ENCODE peak calls at places on chromosomes 7 and 10, in four cellular contexts. J is K562, C is HepG2, E is H1. T is an unnamed sample. For H3K4me1, the result is how much of the 10 kb centered on the place peaks cover.

GRCh38 chr10:75295901-75296441 is 60.2 kb upstream of the COMTD1 start:
- DNase-seq in J (no peak), C (no peak), E (no peak), T (no peak)

GRCh38 chr7:7201583-7202374 is 19.4 kb downstream of the C1GALT1 start:
- DNase-seq in E (peak), C (no peak), J (no peak), T (peak)

GRCh38 chr7:155796381-155797261 is 15.6 kb downstream of the SHH start:
- DNase-seq in C (no peak), J (peak), E (peak), T (peak)

GRCh38 chr7:156139633-156140032 is 327.4 kb upstream of the SHH start:
- DNase-seq in C (no peak), E (no peak), J (no peak), T (no peak)

GRCh38 chr7:132944774-132945173 is 137.1 kb downstream of the CHCHD3 start:
- DNase-seq in J (no peak), E (no peak), C (no peak), T (no peak)

GRCh38 chr10:16989826-16990293 is 139.8 kb downstream of the CUBN start:
- DNase-seq in C (no peak), J (no peak), E (peak), T (peak)

GRCh38 chr10:4812952-4813351 is 13.1 kb upstream of the AKR1E2 start:
- DNase-seq in J (no peak), E (no peak), C (peak), T (no peak)

GRCh38 chr7:142516038-142516501 is 233.2 kb upstream of the PRSS1 start:
- DNase-seq in E (peak), J (peak), C (peak), T (peak)

GRCh38 chr7:71752171-71752935 is 620.4 kb downstream of the GALNT17 start:
- DNase-seq in C (peak), J (peak), E (peak), T (peak)

GRCh38 chr10:127148066-127148932 is 48.1 kb downstream of the INSYN2A start:
- DNase-seq in J (no peak), E (no peak), C (no peak), T (no peak)

GRCh38 chr7:44784364-44784763 is 12.1 kb upstream of the PPIA start:
- DNase-seq in J (no peak), E (no peak), C (no peak), T (no peak)

GRCh38 chr10:117543245-117543998 is 876 bp downstream of the EMX2 start:
- DNase-seq in J (no peak), C (no peak), E (peak), T (peak)

GRCh38 chr7:13628231-13629001 is 361.1 kb downstream of the ETV1 start:
- DNase-seq in E (no peak), C (no peak), J (no peak), T (no peak)

GRCh38 chr10:132115736-132116135 is 50.0 kb downstream of the JAKMIP3 start:
- DNase-seq in E (no peak), J (no peak), C (no peak), T (no peak)

GRCh38 chr7:94043299-94043698 is 39.1 kb upstream of the BET1 start:
- DNase-seq in C (no peak), J (no peak), E (no peak), T (no peak)

GRCh38 chr10:92822060-92822634 is 26.2 kb upstream of the EXOC6 start:
- DNase-seq in J (peak), C (peak), E (peak), T (no peak)

GRCh38 chr7:102317231-102318059 is 30.8 kb downstream of the SH2B2 start:
- DNase-seq in E (no peak), J (peak), C (no peak), T (peak)

GRCh38 chr7:17640730-17641377 is 299.4 kb downstream of the SNX13 start:
- DNase-seq in C (peak), E (no peak), J (peak), T (peak)

GRCh38 chr10:57992321-57993077 is 275.2 kb downstream of the IPMK start:
- DNase-seq in C (no peak), J (no peak), E (no peak), T (peak)

GRCh38 chr10:35693800-35694199 is 51.7 kb upstream of the FZD8 start:
- DNase-seq in C (no peak), E (no peak), J (no peak), T (no peak)

GRCh38 chr10:95485445-95485844 is 75.7 kb downstream of the SORBS1 start:
- DNase-seq in J (peak), E (no peak), C (peak), T (no peak)

GRCh38 chr7:115223959-115224358 is 302.1 kb downstream of the MDFIC start:
- DNase-seq in E (no peak), C (no peak), J (no peak), T (no peak)

GRCh38 chr7:88480901-88481300 is 174.2 kb upstream of the STEAP4 start:
- DNase-seq in E (no peak), J (no peak), C (no peak), T (no peak)

GRCh38 chr7:150931199-150931869 is 46.8 kb downstream of the KCNH2 start:
- DNase-seq in J (no peak), E (no peak), C (no peak), T (no peak)

GRCh38 chr7:39678935-39679690 is 55.7 kb downstream of the RALA start:
- DNase-seq in C (no peak), J (no peak), E (no peak), T (no peak)
- TF ChIP-seq CREB1 in C (no peak), J (no peak), E (no peak), T (no peak)

GRCh38 chr7:935321-936130 is 19.0 kb downstream of the ADAP1 start:
- DNase-seq in E (no peak), C (no peak), J (no peak), T (no peak)
- H3K4me1 ChIP-seq in E (under half), C (under half), J (under half), T (under half)

GRCh38 chr10:73892314-73893080 is 18.1 kb upstream of the CAMK2G start:
- DNase-seq in E (no peak), C (no peak), J (no peak), T (no peak)
- TF ChIP-seq CREB1 in E (no peak), C (no peak), J (no peak), T (no peak)

GRCh38 chr7:35695628-35695888 is 623 bp upstream of the HERPUD2 start:
- DNase-seq in C (no peak), J (no peak), E (no peak), T (no peak)
- H3K4me1 ChIP-seq in C (half or more), J (under half), E (under half), T (under half)

DNA sequence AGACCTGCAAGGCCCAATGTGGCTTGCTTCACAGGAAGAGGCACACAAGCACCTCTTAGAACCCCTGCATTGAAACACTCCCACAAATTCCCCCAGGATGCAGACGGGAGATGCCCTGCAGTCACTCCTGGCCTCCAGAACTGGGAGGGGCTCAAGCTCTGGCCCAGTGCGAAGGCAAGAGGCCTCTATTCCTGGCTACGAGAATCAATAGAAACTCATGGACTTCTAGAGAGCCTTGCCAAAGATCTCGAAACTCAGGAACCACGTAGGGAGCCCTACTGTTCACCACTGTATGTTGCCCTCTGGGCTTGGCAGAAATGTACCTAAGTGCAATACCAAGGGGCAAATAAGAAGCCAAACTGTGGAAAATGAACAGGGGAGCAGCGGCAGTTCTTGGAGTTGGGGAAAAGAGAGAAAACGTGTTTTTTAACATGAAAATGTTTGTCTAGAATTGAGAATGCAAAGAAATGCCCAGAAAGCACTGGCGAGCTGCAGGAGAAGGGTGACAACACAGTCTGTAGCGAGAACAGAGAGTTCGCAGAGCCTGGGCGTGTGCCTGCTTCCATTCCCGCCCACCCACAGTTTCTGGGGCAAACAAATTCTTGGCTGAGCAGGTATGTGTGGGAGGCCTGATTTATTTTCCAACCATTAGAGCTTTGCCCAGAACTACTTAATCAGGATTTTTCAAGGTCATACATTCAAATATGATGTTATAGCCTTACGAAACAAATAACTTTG is 260.5 kb upstream of the KLF14 start:
- DNase-seq in J (no peak), E (no peak), C (no peak), T (peak)
- TF ChIP-seq CREB1 in J (no peak), E (no peak), C (no peak), T (no peak)